ENCODE peak calls at places on chromosome 11, in seven cellular contexts. D is thoracic aorta, F is body of pancreas, U is left ventricle myocardium inferior, I is colonic mucosa, S is heart right ventricle, L is heart left ventricle. V is an unnamed sample. For H3K4me1, the result is how much of the 10 kb centered on the place peaks cover.

GRCh38 chr11:2752923-2753322 is 53.1 kb upstream of the KCNQ1OT1 start:
- DNase-seq in D (no peak), F (peak), U (no peak), I (no peak), S (no peak), L (no peak), V (peak)

GRCh38 chr11:62505112-62505783 is 41.4 kb downstream of the AHNAK start:
- DNase-seq in D (no peak), F (peak), U (peak), I (peak), S (peak), L (peak), V (no peak)

GRCh38 chr11:100948936-100949335 is 180.7 kb downstream of the PGR start:
- DNase-seq in D (no peak), F (no peak), U (no peak), I (no peak), S (no peak), L (no peak), V (no peak)

GRCh38 chr11:44840526-44840925 is 110.2 kb downstream of the TP53I11 start:
- DNase-seq in D (no peak), F (no peak), U (no peak), I (no peak), S (no peak), L (no peak), V (no peak)

GRCh38 chr11:83663446-83663845 is 377.3 kb upstream of the CCDC90B start:
- DNase-seq in D (no peak), F (no peak), U (no peak), I (no peak), S (no peak), L (no peak), V (no peak)

GRCh38 chr11:12149672-12150225 is 39.4 kb downstream of the MICAL2 start:
- DNase-seq in D (no peak), F (no peak), U (no peak), I (no peak), S (no peak), L (no peak), V (no peak)

GRCh38 chr11:73141309-73142127 is 600 bp downstream of the FCHSD2 start:
- DNase-seq in D (no peak), F (peak), U (peak), I (peak), S (peak), L (peak), V (peak)

GRCh38 chr11:12042215-12042676 is 33.8 kb upstream of the DKK3 start:
- DNase-seq in D (no peak), F (no peak), U (no peak), I (no peak), S (no peak), L (no peak), V (no peak)

GRCh38 chr11:43269229-43269928 is 42.4 kb upstream of the API5 start:
- DNase-seq in D (no peak), F (no peak), U (peak), I (no peak), S (peak), L (no peak), V (no peak)

GRCh38 chr11:73306069-73306468 is 2.0 kb upstream of the ARHGEF17 start:
- DNase-seq in D (no peak), F (no peak), U (no peak), I (no peak), S (no peak), L (no peak), V (no peak)

GRCh38 chr11:110752890-110753289 is 40.7 kb upstream of the ARHGAP20 start:
- DNase-seq in D (no peak), F (no peak), U (no peak), I (no peak), S (no peak), L (no peak), V (no peak)

GRCh38 chr11:62909107-62909894 is 11.9 kb downstream of the CHRM1 start:
- DNase-seq in D (no peak), F (peak), U (peak), I (peak), S (peak), L (peak), V (no peak)

GRCh38 chr11:48025293-48025982 is 45.1 kb downstream of the PTPRJ start:
- DNase-seq in D (no peak), F (no peak), U (no peak), I (no peak), S (no peak), L (no peak), V (no peak)

GRCh38 chr11:130416537-130416896 is 11.9 kb downstream of the ADAMTS8 start:
- DNase-seq in D (no peak), F (no peak), U (no peak), I (no peak), S (no peak), L (no peak), V (no peak)

GRCh38 chr11:63951779-63952536 is 13.2 kb downstream of the NAA40 start:
- DNase-seq in D (no peak), F (no peak), U (no peak), I (no peak), S (no peak), L (no peak), V (no peak)

GRCh38 chr11:11279956-11280689 is 72.9 kb downstream of the CSNK2A3 start:
- DNase-seq in D (no peak), F (no peak), U (no peak), I (no peak), S (no peak), L (no peak), V (no peak)

GRCh38 chr11:120184946-120185677 is 25.7 kb upstream of the OAF start:
- DNase-seq in D (no peak), F (peak), U (peak), I (peak), S (peak), L (peak), V (peak)

GRCh38 chr11:86696004-86696403 is 23.6 kb upstream of the ME3 start:
- DNase-seq in D (no peak), F (no peak), U (no peak), I (no peak), S (no peak), L (no peak), V (no peak)

GRCh38 chr11:113184498-113184897 is 129.9 kb upstream of the TTC12 start:
- DNase-seq in D (no peak), F (no peak), U (no peak), I (no peak), S (no peak), L (no peak), V (peak)

GRCh38 chr11:2816941-2817421 is 68.6 kb downstream of the CDKN1C start:
- DNase-seq in D (no peak), F (no peak), U (peak), I (no peak), S (no peak), L (no peak), V (no peak)

GRCh38 chr11:76801736-76802135 is 18.6 kb downstream of the TSKU start:
- DNase-seq in D (no peak), F (no peak), U (no peak), I (peak), S (no peak), L (no peak), V (no peak)

GRCh38 chr11:108664241-108664640 is 628 bp upstream of the DDX10 start:
- DNase-seq in D (no peak), F (no peak), U (no peak), I (no peak), S (no peak), L (no peak), V (no peak)

DNA sequence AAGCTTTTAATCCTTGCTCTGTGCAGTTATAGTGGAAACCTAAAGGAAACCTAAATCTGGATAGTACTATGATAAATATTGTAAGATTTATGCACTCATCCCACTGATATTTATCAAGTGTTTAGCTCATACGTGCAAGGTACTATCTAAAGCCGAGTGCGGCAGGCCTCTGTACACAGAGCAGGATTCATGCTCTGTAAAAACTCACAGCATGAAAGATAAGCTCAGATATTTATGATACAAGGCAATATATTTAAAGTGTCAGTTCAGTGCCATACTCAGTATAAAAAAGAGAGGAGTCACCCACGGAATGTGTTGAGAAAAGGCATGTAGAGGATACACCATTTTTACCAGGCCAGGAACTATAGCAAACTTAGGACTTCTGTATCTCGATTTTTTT is 66.2 kb downstream of the MAML2 start:
- DNase-seq in D (no peak), F (no peak), U (no peak), I (no peak), S (no peak), L (no peak), V (no peak)
- H3K4me1 ChIP-seq in D (under half), F (under half), U (under half), I (under half), S (under half), L (under half), V (under half)

DNA sequence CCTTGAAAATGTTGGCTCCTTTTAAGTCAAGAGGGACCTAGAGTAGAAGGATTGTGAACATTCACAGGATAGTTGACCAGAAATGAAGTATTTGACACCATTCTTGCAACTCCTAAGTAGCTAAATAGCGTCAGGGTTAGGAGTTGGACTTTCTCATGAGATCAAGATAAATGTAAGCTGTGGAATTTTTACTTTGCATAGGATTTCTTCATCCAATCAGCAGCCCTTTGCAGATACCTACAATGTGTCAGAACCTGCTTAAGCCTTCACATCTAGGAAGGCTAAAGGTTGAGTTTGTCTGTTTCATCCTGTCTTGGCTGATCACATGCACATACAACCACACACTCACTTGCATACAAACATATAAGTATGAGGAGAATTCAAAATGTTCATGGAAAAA is 32.3 kb downstream of the CD44 start:
- DNase-seq in D (no peak), F (no peak), U (no peak), I (no peak), S (no peak), L (no peak), V (no peak)
- H3K4me1 ChIP-seq in D (half or more), F (half or more), U (half or more), I (under half), S (half or more), L (under half), V (half or more)

GRCh38 chr11:125202977-125203376 is 38.4 kb downstream of the PKNOX2 start:
- DNase-seq in D (no peak), F (no peak), U (no peak), I (no peak), S (no peak), L (no peak), V (no peak)

GRCh38 chr11:125202362-125202880 is 37.9 kb downstream of the PKNOX2 start:
- DNase-seq in D (no peak), F (no peak), U (no peak), I (no peak), S (no peak), L (no peak), V (no peak)

GRCh38 chr11:125210112-125210511 is 45.6 kb downstream of the PKNOX2 start:
- DNase-seq in D (no peak), F (no peak), U (no peak), I (no peak), S (no peak), L (no peak), V (no peak)

GRCh38 chr11:125211191-125211953 is 46.8 kb downstream of the PKNOX2 start:
- DNase-seq in D (no peak), F (no peak), U (no peak), I (no peak), S (no peak), L (no peak), V (no peak)

GRCh38 chr11:125207866-125208425 is 43.4 kb downstream of the PKNOX2 start:
- DNase-seq in D (no peak), F (no peak), U (no peak), I (no peak), S (no peak), L (no peak), V (no peak)
- H3K4me1 ChIP-seq in D (under half), F (under half), U (under half), I (under half), S (under half), L (under half), V (under half)

GRCh38 chr11:19984048-19984742 is 176.1 kb downstream of the DBX1 start:
- DNase-seq in D (no peak), F (no peak), U (no peak), I (no peak), S (no peak), L (no peak), V (no peak)
- H3K4me1 ChIP-seq in D (under half), F (under half), U (half or more), I (under half), S (half or more), L (under half), V (half or more)

GRCh38 chr11:8242113-8242475 is 21.6 kb downstream of the LMO1 start:
- DNase-seq in D (no peak), F (no peak), U (no peak), I (no peak), S (no peak), L (no peak), V (no peak)

GRCh38 chr11:8239536-8240228 is 24.0 kb downstream of the LMO1 start:
- DNase-seq in D (no peak), F (no peak), U (no peak), I (no peak), S (no peak), L (no peak), V (no peak)

GRCh38 chr11:8237453-8237852 is 26.2 kb downstream of the LMO1 start:
- DNase-seq in D (no peak), F (no peak), U (no peak), I (no peak), S (no peak), L (no peak), V (no peak)

GRCh38 chr11:8241373-8242112 is 22.1 kb downstream of the LMO1 start:
- DNase-seq in D (no peak), F (no peak), U (no peak), I (no peak), S (no peak), L (no peak), V (no peak)

DNA sequence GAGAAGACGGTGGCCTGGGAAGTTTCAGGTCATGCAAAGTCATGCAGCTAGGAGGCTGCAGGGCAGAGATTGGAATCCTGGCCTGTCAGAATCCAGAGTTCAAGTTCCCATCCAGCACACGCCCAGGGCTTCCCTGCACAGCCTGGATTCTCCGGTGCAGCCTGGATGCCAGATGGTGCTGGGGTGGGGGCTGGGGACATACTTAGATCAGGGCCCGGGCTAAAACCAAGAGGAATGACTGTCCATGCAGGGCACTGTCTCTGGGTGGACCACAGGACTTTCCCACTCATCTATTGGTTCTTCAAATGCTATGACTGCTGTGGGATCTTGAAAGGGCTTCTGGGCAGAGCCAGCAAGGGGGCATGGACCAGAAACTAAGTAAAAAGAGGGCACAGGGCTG is 24.6 kb downstream of the LMO1 start:
- DNase-seq in D (no peak), F (no peak), U (no peak), I (no peak), S (no peak), L (no peak), V (no peak)
- H3K4me1 ChIP-seq in D (under half), F (under half), U (under half), I (under half), S (under half), L (under half), V (under half)

GRCh38 chr11:58576792-58577440 is 1.3 kb upstream of the LPXN start:
- DNase-seq in D (no peak), F (no peak), U (no peak), I (no peak), S (no peak), L (no peak), V (no peak)
- H3K4me1 ChIP-seq in D (half or more), F (half or more), U (half or more), I (under half), S (half or more), L (under half), V (under half)

GRCh38 chr11:21965221-21965620 is 227.7 kb upstream of the ANO5 start:
- DNase-seq in D (no peak), F (no peak), U (no peak), I (no peak), S (no peak), L (no peak), V (no peak)
- H3K4me1 ChIP-seq in D (under half), F (under half), U (under half), I (under half), S (under half), L (under half), V (under half)

GRCh38 chr11:128180446-128181089 is 406.8 kb downstream of the ETS1 start:
- DNase-seq in D (no peak), F (no peak), U (no peak), I (no peak), S (no peak), L (no peak), V (no peak)

GRCh38 chr11:128182844-128183243 is 404.5 kb downstream of the ETS1 start:
- DNase-seq in D (no peak), F (no peak), U (no peak), I (no peak), S (no peak), L (no peak), V (no peak)

GRCh38 chr11:128181090-128181485 is 406.3 kb downstream of the ETS1 start:
- DNase-seq in D (no peak), F (no peak), U (no peak), I (no peak), S (no peak), L (no peak), V (no peak)

GRCh38 chr11:128179512-128179911 is 407.8 kb downstream of the ETS1 start:
- DNase-seq in D (no peak), F (no peak), U (no peak), I (no peak), S (no peak), L (no peak), V (no peak)

DNA sequence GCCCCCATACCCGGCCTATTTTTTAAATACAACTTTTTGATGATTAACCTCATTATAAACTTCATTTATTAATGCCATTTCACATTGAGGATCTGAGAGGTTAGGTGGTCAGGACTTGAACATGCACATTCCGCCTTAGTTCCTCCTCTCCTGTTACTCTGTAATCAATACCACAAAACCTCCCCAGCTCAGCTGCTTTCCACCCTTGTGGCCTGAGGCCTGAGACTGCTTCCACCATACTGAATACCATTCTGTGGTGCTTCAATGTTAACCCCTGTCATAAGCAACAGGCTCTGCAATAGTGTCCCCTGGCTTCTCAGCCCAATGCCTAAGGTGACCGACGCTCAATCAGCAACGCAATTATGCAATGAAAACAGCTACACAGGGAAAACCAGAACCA is 405.4 kb downstream of the ETS1 start:
- DNase-seq in D (no peak), F (no peak), U (no peak), I (no peak), S (no peak), L (no peak), V (no peak)
- H3K4me1 ChIP-seq in D (under half), F (under half), U (under half), I (under half), S (under half), L (under half), V (under half)

DNA sequence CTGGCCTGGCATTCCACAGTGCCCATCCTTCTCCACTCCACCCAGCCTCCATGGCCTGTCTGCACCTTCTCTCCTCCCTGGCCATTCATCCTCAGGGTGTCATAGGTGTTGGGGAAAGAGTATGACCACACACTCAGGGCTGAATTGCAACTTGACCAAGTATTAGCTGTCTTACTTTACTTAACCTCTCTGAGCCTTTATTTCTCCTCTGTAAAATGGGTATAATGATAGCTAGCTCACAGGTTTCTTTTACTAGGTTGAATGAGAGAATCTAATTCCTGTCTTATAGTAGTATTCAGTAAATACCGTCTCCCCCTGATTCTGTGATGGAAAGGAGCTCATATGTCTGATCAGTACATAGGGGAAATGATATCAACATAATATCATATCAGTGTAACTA is 16.0 kb downstream of the PANX1 start:
- DNase-seq in D (no peak), F (no peak), U (no peak), I (no peak), S (no peak), L (no peak), V (no peak)
- H3K4me1 ChIP-seq in D (under half), F (under half), U (half or more), I (under half), S (half or more), L (under half), V (under half)

GRCh38 chr11:3939211-3939610 is 83.7 kb downstream of the STIM1 start:
- DNase-seq in D (no peak), F (no peak), U (no peak), I (no peak), S (no peak), L (no peak), V (no peak)
- H3K4me1 ChIP-seq in D (under half), F (under half), U (half or more), I (under half), S (half or more), L (under half), V (under half)

V was measured in ascending aorta.